ENCODE peak calls at places on chromosomes 7 and 10, in nine cellular contexts. One of them, this sample, is unnamed.

GRCh38 chr10:17430647-17431355 is 23.6 kb downstream of the ST8SIA6 start:
- DNase-seq in dorsolateral prefrontal cortex: peak; percentile 57
- DNase-seq in effector memory CD4-positive, alpha-beta T cell: peak; percentile 19
- DNase-seq in HepG2: peak; percentile 30
- DNase-seq in cardiac muscle cell: peak; percentile 87
- DNase-seq in CD8-positive, alpha-beta memory T cell: peak; percentile 61
- DNase-seq in CD8-positive, alpha-beta T cell: peak; percentile 72
- DNase-seq in PC-3: peak; percentile 72
- DNase-seq in kidney epithelial cell: peak; percentile 18
- DNase-seq in this sample: no peak

GRCh38 chr10:106557951-106558733 is 606.4 kb downstream of the SORCS1 start:
- DNase-seq in dorsolateral prefrontal cortex: no peak
- DNase-seq in effector memory CD4-positive, alpha-beta T cell: no peak
- DNase-seq in HepG2: no peak
- DNase-seq in cardiac muscle cell: peak; percentile 50
- DNase-seq in CD8-positive, alpha-beta memory T cell: no peak
- DNase-seq in CD8-positive, alpha-beta T cell: no peak
- DNase-seq in PC-3: peak; percentile 87
- DNase-seq in kidney epithelial cell: no peak
- DNase-seq in this sample: no peak

GRCh38 chr10:2782265-2782664 is 285.1 kb upstream of the PFKP start:
- DNase-seq in dorsolateral prefrontal cortex: no peak
- DNase-seq in effector memory CD4-positive, alpha-beta T cell: no peak
- DNase-seq in HepG2: no peak
- DNase-seq in cardiac muscle cell: no peak
- DNase-seq in CD8-positive, alpha-beta memory T cell: no peak
- DNase-seq in CD8-positive, alpha-beta T cell: no peak
- DNase-seq in PC-3: no peak
- DNase-seq in kidney epithelial cell: no peak
- DNase-seq in this sample: no peak

GRCh38 chr7:134562136-134562535 is 13.2 kb downstream of the AKR1B15 start:
- DNase-seq in dorsolateral prefrontal cortex: no peak
- DNase-seq in effector memory CD4-positive, alpha-beta T cell: no peak
- DNase-seq in HepG2: no peak
- DNase-seq in cardiac muscle cell: peak; percentile 67
- DNase-seq in CD8-positive, alpha-beta memory T cell: peak; percentile 59
- DNase-seq in CD8-positive, alpha-beta T cell: no peak
- DNase-seq in PC-3: peak; percentile 48
- DNase-seq in kidney epithelial cell: peak; percentile 48
- DNase-seq in this sample: no peak

GRCh38 chr10:3902809-3903410 is 117.9 kb upstream of the KLF6 start:
- DNase-seq in dorsolateral prefrontal cortex: no peak
- DNase-seq in effector memory CD4-positive, alpha-beta T cell: no peak
- DNase-seq in HepG2: no peak
- DNase-seq in cardiac muscle cell: peak; percentile 31
- DNase-seq in CD8-positive, alpha-beta memory T cell: no peak
- DNase-seq in CD8-positive, alpha-beta T cell: no peak
- DNase-seq in PC-3: peak; percentile 11
- DNase-seq in kidney epithelial cell: no peak
- DNase-seq in this sample: no peak

GRCh38 chr10:14904316-14904732 is 25.7 kb downstream of the SUV39H2 start:
- DNase-seq in dorsolateral prefrontal cortex: no peak
- DNase-seq in effector memory CD4-positive, alpha-beta T cell: no peak
- DNase-seq in HepG2: peak; percentile 19
- DNase-seq in cardiac muscle cell: peak; percentile 59
- DNase-seq in CD8-positive, alpha-beta memory T cell: peak; percentile 21
- DNase-seq in CD8-positive, alpha-beta T cell: no peak
- DNase-seq in PC-3: peak; percentile 42
- DNase-seq in kidney epithelial cell: no peak
- DNase-seq in this sample: no peak

GRCh38 chr10:60098676-60099601 is 192.6 kb upstream of the CCDC6 start:
- DNase-seq in dorsolateral prefrontal cortex: no peak
- DNase-seq in effector memory CD4-positive, alpha-beta T cell: no peak
- DNase-seq in HepG2: peak; percentile 12
- DNase-seq in cardiac muscle cell: no peak
- DNase-seq in CD8-positive, alpha-beta memory T cell: no peak
- DNase-seq in CD8-positive, alpha-beta T cell: no peak
- DNase-seq in PC-3: peak; percentile 62
- DNase-seq in kidney epithelial cell: no peak
- DNase-seq in this sample: no peak

GRCh38 chr7:121126801-121127534 is 138.5 kb downstream of the CPED1 start:
- DNase-seq in dorsolateral prefrontal cortex: no peak
- DNase-seq in effector memory CD4-positive, alpha-beta T cell: no peak
- DNase-seq in HepG2: no peak
- DNase-seq in cardiac muscle cell: peak; percentile 60
- DNase-seq in CD8-positive, alpha-beta memory T cell: no peak
- DNase-seq in CD8-positive, alpha-beta T cell: no peak
- DNase-seq in PC-3: peak; percentile 32
- DNase-seq in kidney epithelial cell: no peak
- DNase-seq in this sample: no peak

DNA sequence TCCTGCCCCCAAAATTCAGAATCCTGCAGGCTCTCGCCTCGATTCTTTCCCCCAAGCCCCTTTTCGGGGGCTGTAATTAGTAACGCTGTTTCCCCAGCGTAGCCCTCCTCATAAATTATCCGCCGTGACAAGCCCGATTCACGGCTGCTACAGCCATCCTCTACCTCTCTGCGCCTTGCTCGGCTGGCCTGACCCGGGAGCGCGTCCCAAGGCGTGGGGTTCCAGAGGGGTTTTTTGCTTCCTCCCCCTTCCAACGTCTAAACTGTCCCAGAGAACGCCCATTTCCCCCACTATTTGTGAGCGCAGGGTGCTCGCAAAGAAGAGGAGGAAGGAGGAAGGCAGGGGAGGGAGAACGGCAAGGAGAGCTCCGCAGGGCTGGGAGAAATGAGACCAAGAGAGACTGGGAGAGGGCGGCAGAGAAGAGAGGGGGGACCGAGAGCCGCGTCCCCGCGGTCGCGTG is 889 bp downstream of the HOXA5 start:
- DNase-seq in dorsolateral prefrontal cortex: no peak
- DNase-seq in effector memory CD4-positive, alpha-beta T cell: no peak
- DNase-seq in HepG2: no peak
- DNase-seq in cardiac muscle cell: no peak
- DNase-seq in CD8-positive, alpha-beta memory T cell: no peak
- DNase-seq in CD8-positive, alpha-beta T cell: no peak
- DNase-seq in PC-3: no peak
- DNase-seq in kidney epithelial cell: no peak
- DNase-seq in this sample: no peak
- H3K27me3 ChIP-seq in dorsolateral prefrontal cortex: peaks cover 99% of the 10 kb centered on the region
- H3K27me3 ChIP-seq in effector memory CD4-positive, alpha-beta T cell: peaks cover 19% of the 10 kb centered on the region
- H3K27me3 ChIP-seq in HepG2: no peaks in the 10 kb centered on the region
- H3K27me3 ChIP-seq in cardiac muscle cell: peaks cover 100% of the 10 kb centered on the region
- H3K27me3 ChIP-seq in CD8-positive, alpha-beta memory T cell: peaks cover 20% of the 10 kb centered on the region
- H3K27me3 ChIP-seq in CD8-positive, alpha-beta T cell: peaks cover 6% of the 10 kb centered on the region
- H3K27me3 ChIP-seq in PC-3: no peaks in the 10 kb centered on the region
- H3K27me3 ChIP-seq in kidney epithelial cell: peaks cover 2% of the 10 kb centered on the region
- H3K27me3 ChIP-seq in this sample: no peaks in the 10 kb centered on the region

GRCh38 chr10:71211759-71212248 is 566 bp upstream of the UNC5B start:
- DNase-seq in dorsolateral prefrontal cortex: no peak
- DNase-seq in effector memory CD4-positive, alpha-beta T cell: no peak
- DNase-seq in HepG2: peak; percentile 35
- DNase-seq in cardiac muscle cell: no peak
- DNase-seq in CD8-positive, alpha-beta memory T cell: no peak
- DNase-seq in CD8-positive, alpha-beta T cell: no peak
- DNase-seq in PC-3: no peak
- DNase-seq in kidney epithelial cell: no peak
- DNase-seq in this sample: no peak

GRCh38 chr10:71212249-71213126 is at the start of gene UNC5B:
- DNase-seq in dorsolateral prefrontal cortex: peak; percentile 90
- DNase-seq in effector memory CD4-positive, alpha-beta T cell: no peak
- DNase-seq in HepG2: peak; percentile 54
- DNase-seq in cardiac muscle cell: peak; percentile 95
- DNase-seq in CD8-positive, alpha-beta memory T cell: peak; percentile 27
- DNase-seq in CD8-positive, alpha-beta T cell: peak; percentile 31
- DNase-seq in PC-3: peak; percentile 62
- DNase-seq in kidney epithelial cell: no peak
- DNase-seq in this sample: peak; percentile 93

GRCh38 chr10:71210031-71210871 is 2.1 kb upstream of the UNC5B start:
- DNase-seq in dorsolateral prefrontal cortex: no peak
- DNase-seq in effector memory CD4-positive, alpha-beta T cell: no peak
- DNase-seq in HepG2: no peak
- DNase-seq in cardiac muscle cell: no peak
- DNase-seq in CD8-positive, alpha-beta memory T cell: no peak
- DNase-seq in CD8-positive, alpha-beta T cell: no peak
- DNase-seq in PC-3: no peak
- DNase-seq in kidney epithelial cell: no peak
- DNase-seq in this sample: peak; percentile 42

GRCh38 chr10:71209324-71210030 is 2.9 kb upstream of the UNC5B start:
- DNase-seq in dorsolateral prefrontal cortex: no peak
- DNase-seq in effector memory CD4-positive, alpha-beta T cell: no peak
- DNase-seq in HepG2: no peak
- DNase-seq in cardiac muscle cell: no peak
- DNase-seq in CD8-positive, alpha-beta memory T cell: no peak
- DNase-seq in CD8-positive, alpha-beta T cell: no peak
- DNase-seq in PC-3: no peak
- DNase-seq in kidney epithelial cell: no peak
- DNase-seq in this sample: peak; percentile 25

DNA sequence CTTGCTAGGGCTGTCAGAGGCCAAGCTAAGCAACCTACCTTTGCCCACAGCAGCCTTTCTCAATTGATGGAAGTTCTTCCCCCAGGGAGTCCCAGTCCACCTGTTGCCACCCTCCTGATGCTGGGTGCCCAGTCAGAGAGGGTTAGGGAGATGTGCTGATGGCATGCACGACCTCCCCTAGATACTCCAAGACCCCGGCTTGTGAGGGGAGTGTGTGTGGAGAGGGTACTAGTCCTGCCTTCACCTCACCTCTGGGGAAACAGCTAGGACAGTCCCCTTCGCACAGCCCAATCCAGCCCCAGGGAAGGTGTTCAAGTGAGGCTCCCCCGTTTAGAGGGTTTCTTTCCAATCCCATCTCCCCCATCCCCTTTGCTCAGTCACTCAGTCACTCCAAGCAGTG is 1.3 kb upstream of the UNC5B start:
- DNase-seq in dorsolateral prefrontal cortex: no peak
- DNase-seq in effector memory CD4-positive, alpha-beta T cell: no peak
- DNase-seq in HepG2: no peak
- DNase-seq in cardiac muscle cell: no peak
- DNase-seq in CD8-positive, alpha-beta memory T cell: no peak
- DNase-seq in CD8-positive, alpha-beta T cell: no peak
- DNase-seq in PC-3: no peak
- DNase-seq in kidney epithelial cell: no peak
- DNase-seq in this sample: no peak
- H3K27me3 ChIP-seq in dorsolateral prefrontal cortex: no peaks in the 10 kb centered on the region
- H3K27me3 ChIP-seq in effector memory CD4-positive, alpha-beta T cell: no peaks in the 10 kb centered on the region
- H3K27me3 ChIP-seq in HepG2: peaks cover 16% of the 10 kb centered on the region
- H3K27me3 ChIP-seq in cardiac muscle cell: no peaks in the 10 kb centered on the region
- H3K27me3 ChIP-seq in CD8-positive, alpha-beta memory T cell: peaks cover 41% of the 10 kb centered on the region
- H3K27me3 ChIP-seq in CD8-positive, alpha-beta T cell: peaks cover 10% of the 10 kb centered on the region
- H3K27me3 ChIP-seq in PC-3: peaks cover 41% of the 10 kb centered on the region
- H3K27me3 ChIP-seq in kidney epithelial cell: peaks cover 39% of the 10 kb centered on the region
- H3K27me3 ChIP-seq in this sample: no peaks in the 10 kb centered on the region

GRCh38 chr7:156050636-156051569 is 238.6 kb upstream of the SHH start:
- DNase-seq in dorsolateral prefrontal cortex: no peak
- DNase-seq in effector memory CD4-positive, alpha-beta T cell: no peak
- DNase-seq in HepG2: no peak
- DNase-seq in cardiac muscle cell: no peak
- DNase-seq in CD8-positive, alpha-beta memory T cell: no peak
- DNase-seq in CD8-positive, alpha-beta T cell: no peak
- DNase-seq in PC-3: no peak
- DNase-seq in kidney epithelial cell: no peak
- DNase-seq in this sample: no peak
- H3K27me3 ChIP-seq in dorsolateral prefrontal cortex: peaks cover 4% of the 10 kb centered on the region
- H3K27me3 ChIP-seq in effector memory CD4-positive, alpha-beta T cell: no peaks in the 10 kb centered on the region
- H3K27me3 ChIP-seq in HepG2: peaks cover 2% of the 10 kb centered on the region
- H3K27me3 ChIP-seq in cardiac muscle cell: no peaks in the 10 kb centered on the region
- H3K27me3 ChIP-seq in CD8-positive, alpha-beta memory T cell: no peaks in the 10 kb centered on the region
- H3K27me3 ChIP-seq in CD8-positive, alpha-beta T cell: no peaks in the 10 kb centered on the region
- H3K27me3 ChIP-seq in PC-3: no peaks in the 10 kb centered on the region
- H3K27me3 ChIP-seq in kidney epithelial cell: no peaks in the 10 kb centered on the region
- H3K27me3 ChIP-seq in this sample: no peaks in the 10 kb centered on the region

GRCh38 chr7:157017639-157018327 is 7.3 kb upstream of the MNX1 start:
- DNase-seq in dorsolateral prefrontal cortex: no peak
- DNase-seq in effector memory CD4-positive, alpha-beta T cell: no peak
- DNase-seq in HepG2: no peak
- DNase-seq in cardiac muscle cell: no peak
- DNase-seq in CD8-positive, alpha-beta memory T cell: no peak
- DNase-seq in CD8-positive, alpha-beta T cell: no peak
- DNase-seq in PC-3: no peak
- DNase-seq in kidney epithelial cell: no peak
- DNase-seq in this sample: no peak

GRCh38 chr7:157016024-157016351 is 5.5 kb upstream of the MNX1 start:
- DNase-seq in dorsolateral prefrontal cortex: no peak
- DNase-seq in effector memory CD4-positive, alpha-beta T cell: no peak
- DNase-seq in HepG2: no peak
- DNase-seq in cardiac muscle cell: no peak
- DNase-seq in CD8-positive, alpha-beta memory T cell: no peak
- DNase-seq in CD8-positive, alpha-beta T cell: no peak
- DNase-seq in PC-3: no peak
- DNase-seq in kidney epithelial cell: no peak
- DNase-seq in this sample: no peak

GRCh38 chr7:157016352-157017041 is 6.0 kb upstream of the MNX1 start:
- DNase-seq in dorsolateral prefrontal cortex: no peak
- DNase-seq in effector memory CD4-positive, alpha-beta T cell: no peak
- DNase-seq in HepG2: no peak
- DNase-seq in cardiac muscle cell: no peak
- DNase-seq in CD8-positive, alpha-beta memory T cell: no peak
- DNase-seq in CD8-positive, alpha-beta T cell: no peak
- DNase-seq in PC-3: no peak
- DNase-seq in kidney epithelial cell: no peak
- DNase-seq in this sample: no peak

GRCh38 chr7:157018328-157018996 is 8.0 kb upstream of the MNX1 start:
- DNase-seq in dorsolateral prefrontal cortex: no peak
- DNase-seq in effector memory CD4-positive, alpha-beta T cell: no peak
- DNase-seq in HepG2: no peak
- DNase-seq in cardiac muscle cell: no peak
- DNase-seq in CD8-positive, alpha-beta memory T cell: no peak
- DNase-seq in CD8-positive, alpha-beta T cell: no peak
- DNase-seq in PC-3: no peak
- DNase-seq in kidney epithelial cell: no peak
- DNase-seq in this sample: no peak

DNA sequence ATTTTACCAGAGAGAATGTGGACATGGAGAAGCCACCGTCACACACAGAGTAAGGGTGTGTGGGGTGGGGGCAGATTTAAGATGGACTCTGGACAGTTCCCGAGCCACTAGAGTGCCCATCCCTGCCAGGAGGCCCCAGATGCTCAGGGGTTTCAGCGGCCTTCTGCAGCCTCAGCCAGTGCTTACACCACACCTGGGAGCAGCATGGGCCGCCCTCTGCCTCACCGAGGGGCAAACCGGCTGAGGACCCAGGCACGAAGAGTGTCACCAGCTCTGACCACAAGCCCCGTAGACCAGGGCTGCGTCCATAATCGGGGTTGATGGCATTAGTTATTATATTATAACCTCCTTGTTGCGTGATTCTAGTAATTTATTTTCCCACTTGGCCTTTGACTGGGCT is 6.7 kb upstream of the MNX1 start:
- DNase-seq in dorsolateral prefrontal cortex: no peak
- DNase-seq in effector memory CD4-positive, alpha-beta T cell: no peak
- DNase-seq in HepG2: no peak
- DNase-seq in cardiac muscle cell: no peak
- DNase-seq in CD8-positive, alpha-beta memory T cell: no peak
- DNase-seq in CD8-positive, alpha-beta T cell: no peak
- DNase-seq in PC-3: no peak
- DNase-seq in kidney epithelial cell: no peak
- DNase-seq in this sample: no peak
- H3K27me3 ChIP-seq in dorsolateral prefrontal cortex: peaks cover 100% of the 10 kb centered on the region
- H3K27me3 ChIP-seq in effector memory CD4-positive, alpha-beta T cell: peaks cover 85% of the 10 kb centered on the region
- H3K27me3 ChIP-seq in HepG2: peaks cover 19% of the 10 kb centered on the region
- H3K27me3 ChIP-seq in cardiac muscle cell: peaks cover 100% of the 10 kb centered on the region
- H3K27me3 ChIP-seq in CD8-positive, alpha-beta memory T cell: peaks cover 64% of the 10 kb centered on the region
- H3K27me3 ChIP-seq in CD8-positive, alpha-beta T cell: peaks cover 31% of the 10 kb centered on the region
- H3K27me3 ChIP-seq in PC-3: peaks cover 56% of the 10 kb centered on the region
- H3K27me3 ChIP-seq in kidney epithelial cell: peaks cover 99% of the 10 kb centered on the region
- H3K27me3 ChIP-seq in this sample: peaks cover 24% of the 10 kb centered on the region